ENCODE peak calls at places on chromosomes 3 and 15, in nine cellular contexts. One of them, this sample, is unnamed.
A peak's percentile ranks its signal among the peaks of the same experiment; 100 is the strongest.

GRCh38 chr15:88745696-88746095 is 57.5 kb upstream of the ACAN start:
- DNase-seq in neural progenitor cell: no peak
- DNase-seq in NCI-H1105 treated with DMSO at 0.1 percent for 48 hours: no peak
- DNase-seq in memory B cell: no peak
- DNase-seq in OCI-LY7: no peak
- DNase-seq in transverse colon: no peak
- DNase-seq in left colon: no peak
- DNase-seq in astrocyte of the spinal cord: peak; percentile 12
- DNase-seq in Daoy: no peak
- DNase-seq in this sample: peak; percentile 5

GRCh38 chr15:90836296-90836871 is 32.0 kb upstream of the FURIN start:
- DNase-seq in neural progenitor cell: no peak
- DNase-seq in NCI-H1105 treated with DMSO at 0.1 percent for 48 hours: no peak
- DNase-seq in memory B cell: no peak
- DNase-seq in OCI-LY7: no peak
- DNase-seq in transverse colon: no peak
- DNase-seq in left colon: no peak
- DNase-seq in astrocyte of the spinal cord: peak; percentile 54
- DNase-seq in Daoy: peak; percentile 66
- DNase-seq in this sample: no peak

GRCh38 chr3:61564405-61565059 is 3.2 kb downstream of the PTPRG start:
- DNase-seq in neural progenitor cell: peak; percentile 94
- DNase-seq in NCI-H1105 treated with DMSO at 0.1 percent for 48 hours: no peak
- DNase-seq in memory B cell: no peak
- DNase-seq in OCI-LY7: no peak
- DNase-seq in transverse colon: peak; percentile 85
- DNase-seq in left colon: peak; percentile 82
- DNase-seq in astrocyte of the spinal cord: peak; percentile 79
- DNase-seq in Daoy: peak; percentile 74
- DNase-seq in this sample: peak; percentile 90

GRCh38 chr15:75454471-75455418 is 3.3 kb upstream of the SIN3A start:
- DNase-seq in neural progenitor cell: peak; percentile 85
- DNase-seq in NCI-H1105 treated with DMSO at 0.1 percent for 48 hours: peak; percentile 45
- DNase-seq in memory B cell: peak; percentile 78
- DNase-seq in OCI-LY7: peak; percentile 77
- DNase-seq in transverse colon: peak; percentile 75
- DNase-seq in left colon: peak; percentile 82
- DNase-seq in astrocyte of the spinal cord: peak; percentile 28
- DNase-seq in Daoy: no peak
- DNase-seq in this sample: peak; percentile 52

GRCh38 chr3:197880361-197881339 is 69.3 kb upstream of the RPL35A start:
- DNase-seq in neural progenitor cell: peak; percentile 15
- DNase-seq in NCI-H1105 treated with DMSO at 0.1 percent for 48 hours: no peak
- DNase-seq in memory B cell: no peak
- DNase-seq in OCI-LY7: no peak
- DNase-seq in transverse colon: no peak
- DNase-seq in left colon: no peak
- DNase-seq in astrocyte of the spinal cord: no peak
- DNase-seq in Daoy: no peak
- DNase-seq in this sample: peak; percentile 11

GRCh38 chr15:90364251-90364650 is 12.2 kb downstream of the ZNF774 start:
- DNase-seq in neural progenitor cell: no peak
- DNase-seq in NCI-H1105 treated with DMSO at 0.1 percent for 48 hours: no peak
- DNase-seq in memory B cell: no peak
- DNase-seq in OCI-LY7: no peak
- DNase-seq in transverse colon: no peak
- DNase-seq in left colon: no peak
- DNase-seq in astrocyte of the spinal cord: peak; percentile 62
- DNase-seq in Daoy: peak; percentile 76
- DNase-seq in this sample: peak; percentile 74

GRCh38 chr3:119211193-119211592 is 29.5 kb downstream of the B4GALT4 start:
- DNase-seq in neural progenitor cell: no peak
- DNase-seq in NCI-H1105 treated with DMSO at 0.1 percent for 48 hours: no peak
- DNase-seq in memory B cell: no peak
- DNase-seq in OCI-LY7: no peak
- DNase-seq in transverse colon: no peak
- DNase-seq in left colon: no peak
- DNase-seq in astrocyte of the spinal cord: no peak
- DNase-seq in Daoy: no peak
- DNase-seq in this sample: no peak

GRCh38 chr3:52831500-52832301 is 1.2 kb upstream of the ITIH4 start:
- DNase-seq in neural progenitor cell: no peak
- DNase-seq in NCI-H1105 treated with DMSO at 0.1 percent for 48 hours: peak; percentile 26
- DNase-seq in memory B cell: no peak
- DNase-seq in OCI-LY7: no peak
- DNase-seq in transverse colon: peak; percentile 34
- DNase-seq in left colon: peak; percentile 54
- DNase-seq in astrocyte of the spinal cord: peak; percentile 74
- DNase-seq in Daoy: peak; percentile 86
- DNase-seq in this sample: peak; percentile 91

GRCh38 chr15:71149645-71150557 is 34.6 kb downstream of the THSD4 start:
- DNase-seq in neural progenitor cell: no peak
- DNase-seq in NCI-H1105 treated with DMSO at 0.1 percent for 48 hours: no peak
- DNase-seq in memory B cell: no peak
- DNase-seq in OCI-LY7: no peak
- DNase-seq in transverse colon: no peak
- DNase-seq in left colon: no peak
- DNase-seq in astrocyte of the spinal cord: no peak
- DNase-seq in Daoy: no peak
- DNase-seq in this sample: peak; percentile 77

GRCh38 chr15:48494646-48495045 is 150.9 kb downstream of the FBN1 start:
- DNase-seq in neural progenitor cell: no peak
- DNase-seq in NCI-H1105 treated with DMSO at 0.1 percent for 48 hours: no peak
- DNase-seq in memory B cell: no peak
- DNase-seq in OCI-LY7: no peak
- DNase-seq in transverse colon: no peak
- DNase-seq in left colon: no peak
- DNase-seq in astrocyte of the spinal cord: peak; percentile 53
- DNase-seq in Daoy: peak; percentile 30
- DNase-seq in this sample: peak; percentile 28

GRCh38 chr15:79593119-79593869 is 161.2 kb downstream of the MINAR1 start:
- DNase-seq in neural progenitor cell: peak; percentile 55
- DNase-seq in NCI-H1105 treated with DMSO at 0.1 percent for 48 hours: no peak
- DNase-seq in memory B cell: no peak
- DNase-seq in OCI-LY7: peak; percentile 4
- DNase-seq in transverse colon: no peak
- DNase-seq in left colon: no peak
- DNase-seq in astrocyte of the spinal cord: no peak
- DNase-seq in Daoy: no peak
- DNase-seq in this sample: no peak

GRCh38 chr3:81744366-81744765 is 17.1 kb downstream of the GBE1 start:
- DNase-seq in neural progenitor cell: no peak
- DNase-seq in NCI-H1105 treated with DMSO at 0.1 percent for 48 hours: no peak
- DNase-seq in memory B cell: no peak
- DNase-seq in OCI-LY7: no peak
- DNase-seq in transverse colon: no peak
- DNase-seq in left colon: no peak
- DNase-seq in astrocyte of the spinal cord: peak; percentile 90
- DNase-seq in Daoy: peak; percentile 77
- DNase-seq in this sample: peak; percentile 84

GRCh38 chr3:126415661-126416591 is 21.2 kb downstream of the CFAP100 start:
- DNase-seq in neural progenitor cell: no peak
- DNase-seq in NCI-H1105 treated with DMSO at 0.1 percent for 48 hours: no peak
- DNase-seq in memory B cell: no peak
- DNase-seq in OCI-LY7: no peak
- DNase-seq in transverse colon: no peak
- DNase-seq in left colon: no peak
- DNase-seq in astrocyte of the spinal cord: no peak
- DNase-seq in Daoy: no peak
- DNase-seq in this sample: no peak

GRCh38 chr3:108178676-108179075 is 43.5 kb downstream of the IFT57 start:
- DNase-seq in neural progenitor cell: no peak
- DNase-seq in NCI-H1105 treated with DMSO at 0.1 percent for 48 hours: no peak
- DNase-seq in memory B cell: no peak
- DNase-seq in OCI-LY7: no peak
- DNase-seq in transverse colon: no peak
- DNase-seq in left colon: no peak
- DNase-seq in astrocyte of the spinal cord: peak; percentile 25
- DNase-seq in Daoy: no peak
- DNase-seq in this sample: no peak

GRCh38 chr3:177553012-177553411 is 355.7 kb upstream of the TBL1XR1 start:
- DNase-seq in neural progenitor cell: no peak
- DNase-seq in NCI-H1105 treated with DMSO at 0.1 percent for 48 hours: no peak
- DNase-seq in memory B cell: no peak
- DNase-seq in OCI-LY7: no peak
- DNase-seq in transverse colon: no peak
- DNase-seq in left colon: no peak
- DNase-seq in astrocyte of the spinal cord: no peak
- DNase-seq in Daoy: no peak
- DNase-seq in this sample: no peak

GRCh38 chr3:71088019-71088711 is 495.4 kb downstream of the FOXP1 start:
- DNase-seq in neural progenitor cell: no peak
- DNase-seq in NCI-H1105 treated with DMSO at 0.1 percent for 48 hours: no peak
- DNase-seq in memory B cell: no peak
- DNase-seq in OCI-LY7: no peak
- DNase-seq in transverse colon: no peak
- DNase-seq in left colon: no peak
- DNase-seq in astrocyte of the spinal cord: no peak
- DNase-seq in Daoy: no peak
- DNase-seq in this sample: no peak

GRCh38 chr15:65377105-65377975 is 462 bp downstream of the IGDCC3 start:
- DNase-seq in neural progenitor cell: peak; percentile 83
- DNase-seq in NCI-H1105 treated with DMSO at 0.1 percent for 48 hours: peak; percentile 36
- DNase-seq in memory B cell: no peak
- DNase-seq in OCI-LY7: no peak
- DNase-seq in transverse colon: no peak
- DNase-seq in left colon: peak; percentile 14
- DNase-seq in astrocyte of the spinal cord: peak; percentile 20
- DNase-seq in Daoy: peak; percentile 37
- DNase-seq in this sample: peak; percentile 79

GRCh38 chr3:67381667-67382272 is 272.6 kb downstream of the SUCLG2 start:
- DNase-seq in neural progenitor cell: peak; percentile 30
- DNase-seq in NCI-H1105 treated with DMSO at 0.1 percent for 48 hours: peak; percentile 3
- DNase-seq in memory B cell: peak; percentile 7
- DNase-seq in OCI-LY7: peak; percentile 57
- DNase-seq in transverse colon: no peak
- DNase-seq in left colon: no peak
- DNase-seq in astrocyte of the spinal cord: peak; percentile 27
- DNase-seq in Daoy: no peak
- DNase-seq in this sample: peak; percentile 48

GRCh38 chr15:83208357-83208661 is 686 bp upstream of the HDGFL3 start:
- DNase-seq in neural progenitor cell: peak; percentile 82
- DNase-seq in NCI-H1105 treated with DMSO at 0.1 percent for 48 hours: no peak
- DNase-seq in memory B cell: no peak
- DNase-seq in OCI-LY7: no peak
- DNase-seq in transverse colon: peak; percentile 9
- DNase-seq in left colon: no peak
- DNase-seq in astrocyte of the spinal cord: peak; percentile 30
- DNase-seq in Daoy: no peak
- DNase-seq in this sample: no peak

GRCh38 chr3:160837394-160837975 is 81.5 kb downstream of the PPM1L start:
- DNase-seq in neural progenitor cell: no peak
- DNase-seq in NCI-H1105 treated with DMSO at 0.1 percent for 48 hours: no peak
- DNase-seq in memory B cell: no peak
- DNase-seq in OCI-LY7: no peak
- DNase-seq in transverse colon: peak; percentile 31
- DNase-seq in left colon: peak; percentile 8
- DNase-seq in astrocyte of the spinal cord: no peak
- DNase-seq in Daoy: no peak
- DNase-seq in this sample: peak; percentile 9

GRCh38 chr3:120244834-120245225 is 40.2 kb downstream of the GPR156 start:
- DNase-seq in neural progenitor cell: peak; percentile 48
- DNase-seq in NCI-H1105 treated with DMSO at 0.1 percent for 48 hours: no peak
- DNase-seq in memory B cell: no peak
- DNase-seq in OCI-LY7: no peak
- DNase-seq in transverse colon: no peak
- DNase-seq in left colon: no peak
- DNase-seq in astrocyte of the spinal cord: no peak
- DNase-seq in Daoy: no peak
- DNase-seq in this sample: peak; percentile 11

GRCh38 chr3:132317229-132317948 is at the start of gene ACP3:
- DNase-seq in neural progenitor cell: peak; percentile 31
- DNase-seq in NCI-H1105 treated with DMSO at 0.1 percent for 48 hours: peak; percentile 96
- DNase-seq in memory B cell: no peak
- DNase-seq in OCI-LY7: peak; percentile 86
- DNase-seq in transverse colon: peak; percentile 15
- DNase-seq in left colon: peak; percentile 28
- DNase-seq in astrocyte of the spinal cord: peak; percentile 83
- DNase-seq in Daoy: peak; percentile 52
- DNase-seq in this sample: peak; percentile 85

GRCh38 chr3:140467104-140467577 is 210.7 kb upstream of the TRIM42 start:
- DNase-seq in neural progenitor cell: peak; percentile 62
- DNase-seq in NCI-H1105 treated with DMSO at 0.1 percent for 48 hours: no peak
- DNase-seq in memory B cell: no peak
- DNase-seq in OCI-LY7: no peak
- DNase-seq in transverse colon: no peak
- DNase-seq in left colon: no peak
- DNase-seq in astrocyte of the spinal cord: peak; percentile 14
- DNase-seq in Daoy: peak; percentile 60
- DNase-seq in this sample: peak; percentile 72

GRCh38 chr3:127289646-127290575 is 2.1 kb upstream of the PRR20G start:
- DNase-seq in neural progenitor cell: no peak
- DNase-seq in NCI-H1105 treated with DMSO at 0.1 percent for 48 hours: no peak
- DNase-seq in memory B cell: no peak
- DNase-seq in OCI-LY7: no peak
- DNase-seq in transverse colon: no peak
- DNase-seq in left colon: no peak
- DNase-seq in astrocyte of the spinal cord: peak; percentile 4
- DNase-seq in Daoy: no peak
- DNase-seq in this sample: no peak

GRCh38 chr3:105700575-105700974 is 168.2 kb downstream of the CBLB start:
- DNase-seq in neural progenitor cell: no peak
- DNase-seq in NCI-H1105 treated with DMSO at 0.1 percent for 48 hours: no peak
- DNase-seq in memory B cell: no peak
- DNase-seq in OCI-LY7: no peak
- DNase-seq in transverse colon: no peak
- DNase-seq in left colon: no peak
- DNase-seq in astrocyte of the spinal cord: no peak
- DNase-seq in Daoy: no peak
- DNase-seq in this sample: no peak

GRCh38 chr3:132787616-132788015 is 65.4 kb upstream of the NPHP3 start:
- DNase-seq in neural progenitor cell: no peak
- DNase-seq in NCI-H1105 treated with DMSO at 0.1 percent for 48 hours: no peak
- DNase-seq in memory B cell: no peak
- DNase-seq in OCI-LY7: no peak
- DNase-seq in transverse colon: no peak
- DNase-seq in left colon: no peak
- DNase-seq in astrocyte of the spinal cord: peak; percentile 56
- DNase-seq in Daoy: no peak
- DNase-seq in this sample: peak; percentile 42